ENCODE peak calls at places on chromosomes 5 and 9, in nine cellular contexts. C is stimulated activated CD8-positive, alpha-beta memory T cell treated with anti-CD3 and anti-CD28 coated beads, Interleukin-15, amount 100 ng/mL, for 24 hours; D is endothelial cell; M is uterus; A is brain microvascular endothelial cell; R is GM12865; Z is stimulated activated CD4-positive, alpha-beta T cell treated with anti-CD3 and anti-CD28 coated beads, Interleukin-15, amount 100 ng/mL, for 1 hour; U is COR-L47; W is NCI-H748 treated with DMSO at 0.1 percent for 48 hours. Q is an unnamed sample.

GRCh38 chr9:137031904-137032639 is at the start of gene FUT7:
- DNase-seq in C (no peak), D (no peak), M (no peak), A (no peak), R (peak; percentile 47), Z (no peak), U (no peak), W (no peak), Q (no peak)

GRCh38 chr9:16368425-16369087 is 501.9 kb downstream of the BNC2 start:
- DNase-seq in C (no peak), D (no peak), M (no peak), A (no peak), R (no peak), Z (no peak), U (no peak), W (peak; percentile 96), Q (no peak)

GRCh38 chr5:177310757-177311173 is 933 bp downstream of the MXD3 start:
- DNase-seq in C (no peak), D (peak; percentile 43), M (no peak), A (no peak), R (peak; percentile 78), Z (no peak), U (no peak), W (no peak), Q (no peak)

GRCh38 chr9:28073278-28073677 is 500.0 kb upstream of the C9orf72 start:
- DNase-seq in C (no peak), D (peak; percentile 45), M (no peak), A (peak; percentile 63), R (peak; percentile 40), Z (no peak), U (peak; percentile 59), W (no peak), Q (no peak)

GRCh38 chr5:133400831-133401351 is 211.4 kb downstream of the FSTL4 start:
- DNase-seq in C (no peak), D (no peak), M (no peak), A (no peak), R (no peak), Z (no peak), U (no peak), W (no peak), Q (no peak)

GRCh38 chr5:5017827-5018559 is 122.1 kb upstream of the ADAMTS16 start:
- DNase-seq in C (no peak), D (no peak), M (no peak), A (peak; percentile 32), R (peak; percentile 36), Z (no peak), U (no peak), W (no peak), Q (no peak)

GRCh38 chr9:135217836-135218235 is 130.4 kb downstream of the OLFM1 start:
- DNase-seq in C (no peak), D (no peak), M (no peak), A (no peak), R (no peak), Z (no peak), U (no peak), W (no peak), Q (no peak)

GRCh38 chr5:137206030-137206715 is 293.0 kb downstream of the SPOCK1 start:
- DNase-seq in C (no peak), D (no peak), M (no peak), A (no peak), R (no peak), Z (no peak), U (peak; percentile 16), W (no peak), Q (no peak)

GRCh38 chr5:169244812-169245211 is 56.1 kb downstream of the SLIT3 start:
- DNase-seq in C (no peak), D (no peak), M (no peak), A (no peak), R (no peak), Z (no peak), U (no peak), W (no peak), Q (no peak)

GRCh38 chr9:72442212-72442607 is 77.2 kb upstream of the ZFAND5 start:
- DNase-seq in C (no peak), D (no peak), M (no peak), A (peak; percentile 87), R (no peak), Z (no peak), U (no peak), W (no peak), Q (peak; percentile 56)

GRCh38 chr9:96383165-96383939 is at the start of gene SLC35D2:
- DNase-seq in C (no peak), D (peak; percentile 64), M (peak; percentile 63), A (peak; percentile 16), R (peak; percentile 35), Z (peak; percentile 5), U (no peak), W (no peak), Q (no peak)

GRCh38 chr5:172939045-172939444 is 20.2 kb upstream of the RPL26L1 start:
- DNase-seq in C (no peak), D (peak; percentile 27), M (no peak), A (no peak), R (no peak), Z (no peak), U (peak; percentile 16), W (peak; percentile 7), Q (no peak)

GRCh38 chr5:31408814-31409213 is 123.1 kb downstream of the DROSHA start:
- DNase-seq in C (no peak), D (no peak), M (no peak), A (peak; percentile 75), R (no peak), Z (no peak), U (no peak), W (no peak), Q (peak; percentile 20)

GRCh38 chr5:133440467-133441115 is 171.8 kb downstream of the FSTL4 start:
- DNase-seq in C (no peak), D (no peak), M (no peak), A (no peak), R (no peak), Z (no peak), U (no peak), W (no peak), Q (no peak)

GRCh38 chr9:18438300-18438925 is 35.5 kb upstream of the ADAMTSL1 start:
- DNase-seq in C (no peak), D (peak; percentile 22), M (peak; percentile 66), A (peak; percentile 50), R (no peak), Z (no peak), U (no peak), W (no peak), Q (no peak)

GRCh38 chr5:150263801-150264621 is 25.6 kb downstream of the CAMK2A start:
- DNase-seq in C (no peak), D (no peak), M (peak; percentile 63), A (peak; percentile 73), R (no peak), Z (no peak), U (no peak), W (no peak), Q (peak; percentile 65)

Q was measured in AG04450.